ENCODE peak calls at places on chromosomes 6 and 20, in four cellular contexts. U, J, V and R are unnamed samples.

GRCh38 chr6:3782876-3783832 is 31.6 kb upstream of the PXDC1 start:
- DNase-seq in J (no peak), V (peak), U (no peak), R (no peak)

GRCh38 chr6:32685603-32686002 is 19.1 kb upstream of the HLA-DQB1 start:
- DNase-seq in V (no peak), J (peak), U (peak), R (no peak)

GRCh38 chr20:45970646-45971424 is 1.2 kb downstream of the ZNF335 start:
- DNase-seq in V (peak), J (no peak), U (no peak), R (no peak)

GRCh38 chr20:44626278-44626677 is 25.2 kb downstream of the ADA start:
- DNase-seq in U (no peak), J (no peak), V (no peak), R (no peak)

GRCh38 chr6:34557228-34557627 is 1.1 kb upstream of the SPDEF start:
- DNase-seq in U (no peak), V (no peak), J (no peak), R (no peak)

GRCh38 chr6:155349129-155349528 is 34.8 kb upstream of the TFB1M start:
- DNase-seq in U (no peak), J (no peak), V (peak), R (no peak)

GRCh38 chr6:122778961-122779671 is 400 bp upstream of the FABP7 start:
- DNase-seq in J (no peak), U (no peak), V (no peak), R (no peak)

GRCh38 chr6:157260735-157261134 is 62.6 kb downstream of the TMEM242 start:
- DNase-seq in J (no peak), U (no peak), V (no peak), R (no peak)

GRCh38 chr20:51871943-51872342 is 69.6 kb upstream of the SALL4 start:
- DNase-seq in U (no peak), V (no peak), J (no peak), R (no peak)